ENCODE peak calls at places on chromosome 2, in six cellular contexts. F, O, V, T, L and Z are unnamed samples.

GRCh38 chr2:238228700-238229099 is 11.1 kb downstream of the HES6 start:
- DNase-seq in F (no peak), O (no peak), V (no peak), T (no peak), L (no peak), Z (no peak)

GRCh38 chr2:14633451-14634211 is 1.1 kb downstream of the LRATD1 start:
- DNase-seq in F (no peak), O (no peak), V (no peak), T (no peak), L (no peak), Z (no peak)

GRCh38 chr2:30706534-30707303 is 100.5 kb downstream of the CAPN13 start:
- DNase-seq in F (peak), O (peak), V (peak), T (peak), L (no peak), Z (peak)

GRCh38 chr2:199459286-199460100 is 1.8 kb upstream of the SATB2 start:
- DNase-seq in F (peak), O (peak), V (peak), T (peak), L (peak), Z (no peak)

GRCh38 chr2:231800493-231801091 is 14.3 kb downstream of the COPS7B start:
- DNase-seq in F (peak), O (no peak), V (peak), T (no peak), L (no peak), Z (no peak)

GRCh38 chr2:102025016-102025491 is 33.3 kb downstream of the IL1R2 start:
- DNase-seq in F (peak), O (no peak), V (no peak), T (peak), L (no peak), Z (no peak)

GRCh38 chr2:201298462-201298861 is 38.1 kb downstream of the CASP8 start:
- DNase-seq in F (no peak), O (no peak), V (no peak), T (no peak), L (no peak), Z (no peak)

GRCh38 chr2:159715451-159715850 is 3.1 kb downstream of the MARCHF7 start:
- DNase-seq in F (no peak), O (no peak), V (no peak), T (no peak), L (no peak), Z (no peak)

GRCh38 chr2:30209227-30209626 is 22.1 kb upstream of the LBH start:
- DNase-seq in F (no peak), O (no peak), V (no peak), T (no peak), L (no peak), Z (no peak)

GRCh38 chr2:62343636-62344349 is 147.9 kb downstream of the B3GNT2 start:
- DNase-seq in F (no peak), O (no peak), V (peak), T (no peak), L (no peak), Z (no peak)

GRCh38 chr2:467101-467500 is 179.2 kb upstream of the ALKAL2 start:
- DNase-seq in F (no peak), O (no peak), V (no peak), T (no peak), L (no peak), Z (no peak)

GRCh38 chr2:24466871-24467870 is 23.9 kb upstream of the NCOA1 start:
- DNase-seq in F (no peak), O (no peak), V (no peak), T (no peak), L (no peak), Z (no peak)

GRCh38 chr2:30869988-30870387 is 62.7 kb upstream of the CAPN13 start:
- DNase-seq in F (no peak), O (no peak), V (no peak), T (no peak), L (no peak), Z (no peak)

GRCh38 chr2:99156901-99157300 is 2.1 kb downstream of the LIPT1 start:
- DNase-seq in F (no peak), O (no peak), V (no peak), T (no peak), L (no peak), Z (no peak)

GRCh38 chr2:99154643-99155536 is at the start of the genes LIPT1 and TSGA10:
- DNase-seq in F (peak), O (peak), V (peak), T (peak), L (peak), Z (peak)

GRCh38 chr2:99150691-99151090 is 4.1 kb downstream of the TSGA10 start:
- DNase-seq in F (no peak), O (no peak), V (no peak), T (no peak), L (no peak), Z (no peak)

GRCh38 chr2:99152181-99152580 is 2.6 kb downstream of the TSGA10 start:
- DNase-seq in F (no peak), O (no peak), V (no peak), T (no peak), L (no peak), Z (no peak)

GRCh38 chr2:99153921-99154604 is 679 bp downstream of the TSGA10 start:
- DNase-seq in F (no peak), O (no peak), V (peak), T (no peak), L (no peak), Z (no peak)
- TF ChIP-seq TAF1 in F (no peak), O (no peak), V (no peak), T (no peak), L (no peak), Z (no peak)

GRCh38 chr2:134399096-134399495 is 145.2 kb downstream of the MGAT5 start:
- DNase-seq in F (no peak), O (no peak), V (no peak), T (no peak), L (no peak), Z (no peak)

GRCh38 chr2:134395779-134396178 is 141.9 kb downstream of the MGAT5 start:
- DNase-seq in F (no peak), O (no peak), V (no peak), T (no peak), L (no peak), Z (no peak)

GRCh38 chr2:134397146-134397896 is 143.4 kb downstream of the MGAT5 start:
- DNase-seq in F (no peak), O (no peak), V (no peak), T (no peak), L (no peak), Z (no peak)

GRCh38 chr2:134396493-134396892 is 142.6 kb downstream of the MGAT5 start:
- DNase-seq in F (peak), O (no peak), V (no peak), T (no peak), L (no peak), Z (no peak)

GRCh38 chr2:134398300-134398699 is 144.4 kb downstream of the MGAT5 start:
- DNase-seq in F (no peak), O (no peak), V (no peak), T (no peak), L (no peak), Z (no peak)
- TF ChIP-seq POLR2A in F (no peak), O (no peak), V (no peak), T (no peak), L (no peak), Z (no peak)

GRCh38 chr2:99615247-99615771 is 125.5 kb upstream of the REV1 start:
- DNase-seq in F (peak), O (no peak), V (peak), T (no peak), L (no peak), Z (no peak)
- TF ChIP-seq TAF1 in F (no peak), O (no peak), V (no peak), T (no peak), L (no peak), Z (no peak)

DNA sequence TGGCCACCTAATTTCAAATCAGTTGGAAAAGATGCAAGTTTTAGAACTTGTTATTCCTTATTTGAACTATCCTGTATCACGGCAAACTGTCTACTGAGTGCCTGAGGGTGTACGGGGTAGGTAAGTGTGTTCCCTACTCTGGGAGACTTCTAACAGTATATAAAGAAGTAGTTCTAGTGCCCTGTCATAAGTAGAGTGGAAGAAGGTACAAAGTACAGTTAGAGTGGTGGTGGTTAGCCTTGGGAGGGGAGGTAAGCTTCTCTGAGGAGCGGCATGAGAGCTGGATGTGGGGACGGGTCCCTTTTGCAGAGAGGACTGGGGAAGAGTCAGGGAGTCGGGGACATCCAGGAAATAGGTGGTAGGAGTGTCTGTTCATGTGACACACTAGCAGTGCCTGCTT is 48.5 kb downstream of the DGKD start:
- DNase-seq in F (no peak), O (no peak), V (no peak), T (no peak), L (no peak), Z (no peak)
- TF ChIP-seq POLR2A in F (no peak), O (no peak), V (no peak), T (no peak), L (no peak), Z (no peak)

DNA sequence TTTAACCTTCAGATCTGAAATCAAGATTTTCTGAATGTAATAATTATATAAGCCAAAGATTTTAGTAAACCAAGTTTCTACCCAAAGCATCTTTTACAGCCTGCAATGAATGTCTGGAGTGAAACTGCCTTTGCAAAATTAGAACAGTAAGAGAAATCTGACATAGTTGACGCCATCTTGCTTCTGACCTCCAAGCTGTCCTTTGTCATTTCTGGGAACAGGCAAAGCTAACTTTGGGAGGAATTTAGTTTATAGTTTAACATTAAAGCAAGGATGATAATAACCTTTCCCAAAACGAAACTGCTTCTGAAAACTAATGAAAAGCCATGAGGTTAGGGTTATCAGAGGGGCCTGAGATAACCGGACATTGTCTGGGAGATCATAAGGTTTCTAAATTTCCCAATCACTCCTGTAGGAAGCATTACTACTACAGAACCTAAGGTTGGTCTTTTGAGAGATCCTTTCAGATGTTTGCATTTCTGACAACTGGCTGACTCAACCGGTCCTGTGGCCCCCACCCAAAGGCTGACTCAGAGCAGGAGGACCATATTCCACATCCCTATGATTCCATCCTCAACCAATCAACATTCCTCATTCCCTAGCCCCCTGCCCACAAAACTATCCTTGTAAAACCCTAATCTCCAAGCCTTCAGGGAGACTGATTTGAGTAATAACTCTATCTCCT is 124.5 kb downstream of the TMEM131 start:
- DNase-seq in F (peak), O (no peak), V (peak), T (no peak), L (no peak), Z (no peak)
- TF ChIP-seq TAF1 in F (no peak), O (no peak), V (no peak), T (no peak), L (no peak), Z (no peak)

DNA sequence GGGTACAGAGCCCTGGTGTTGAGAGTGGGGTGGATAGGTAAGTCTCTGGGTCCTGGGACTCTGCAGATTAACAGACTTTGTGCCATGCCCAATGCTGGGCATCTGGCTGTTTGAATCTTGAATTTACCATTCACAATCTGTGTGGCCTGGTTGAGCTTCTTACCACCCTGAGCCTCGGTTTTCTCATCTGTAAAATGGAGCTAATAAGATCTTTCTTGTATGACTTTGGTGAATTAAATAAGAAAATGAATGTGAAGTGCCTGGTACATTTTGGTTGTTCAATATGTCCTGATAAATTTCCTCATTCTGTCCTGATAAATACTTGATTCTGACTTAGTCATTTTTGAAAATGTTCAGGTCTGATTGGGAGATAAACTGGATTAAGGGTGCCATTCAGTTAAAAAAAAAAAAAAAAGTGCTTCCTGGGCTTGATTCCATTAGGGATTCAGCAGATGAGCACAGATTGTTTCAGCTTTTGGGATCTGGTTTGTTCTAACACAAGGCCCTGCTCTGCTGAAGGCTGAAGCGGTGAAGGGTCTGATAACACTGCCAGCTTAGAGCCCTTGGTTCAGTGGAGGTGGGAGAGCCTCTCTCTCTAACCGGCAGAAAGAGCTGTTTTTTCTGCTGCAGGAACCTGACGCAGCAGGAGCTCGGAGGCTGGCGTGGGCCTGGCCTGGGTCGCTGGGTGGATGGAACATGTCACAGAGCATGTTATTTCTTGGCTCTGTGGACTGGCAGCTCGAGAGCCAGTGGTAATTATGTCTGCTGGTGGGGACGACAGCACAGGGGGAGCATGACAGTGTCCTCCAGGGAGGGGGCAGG is 84.5 kb upstream of the MCFD2 start:
- DNase-seq in F (no peak), O (no peak), V (no peak), T (no peak), L (no peak), Z (no peak)
- TF ChIP-seq POLR2A in F (no peak), O (no peak), V (no peak), T (peak), L (no peak), Z (no peak)

GRCh38 chr2:104909317-104909716 is 55.4 kb downstream of the POU3F3 start:
- DNase-seq in F (no peak), O (no peak), V (no peak), T (no peak), L (no peak), Z (no peak)
- TF ChIP-seq TAF1 in F (no peak), O (no peak), V (no peak), T (no peak), L (no peak), Z (no peak)

DNA sequence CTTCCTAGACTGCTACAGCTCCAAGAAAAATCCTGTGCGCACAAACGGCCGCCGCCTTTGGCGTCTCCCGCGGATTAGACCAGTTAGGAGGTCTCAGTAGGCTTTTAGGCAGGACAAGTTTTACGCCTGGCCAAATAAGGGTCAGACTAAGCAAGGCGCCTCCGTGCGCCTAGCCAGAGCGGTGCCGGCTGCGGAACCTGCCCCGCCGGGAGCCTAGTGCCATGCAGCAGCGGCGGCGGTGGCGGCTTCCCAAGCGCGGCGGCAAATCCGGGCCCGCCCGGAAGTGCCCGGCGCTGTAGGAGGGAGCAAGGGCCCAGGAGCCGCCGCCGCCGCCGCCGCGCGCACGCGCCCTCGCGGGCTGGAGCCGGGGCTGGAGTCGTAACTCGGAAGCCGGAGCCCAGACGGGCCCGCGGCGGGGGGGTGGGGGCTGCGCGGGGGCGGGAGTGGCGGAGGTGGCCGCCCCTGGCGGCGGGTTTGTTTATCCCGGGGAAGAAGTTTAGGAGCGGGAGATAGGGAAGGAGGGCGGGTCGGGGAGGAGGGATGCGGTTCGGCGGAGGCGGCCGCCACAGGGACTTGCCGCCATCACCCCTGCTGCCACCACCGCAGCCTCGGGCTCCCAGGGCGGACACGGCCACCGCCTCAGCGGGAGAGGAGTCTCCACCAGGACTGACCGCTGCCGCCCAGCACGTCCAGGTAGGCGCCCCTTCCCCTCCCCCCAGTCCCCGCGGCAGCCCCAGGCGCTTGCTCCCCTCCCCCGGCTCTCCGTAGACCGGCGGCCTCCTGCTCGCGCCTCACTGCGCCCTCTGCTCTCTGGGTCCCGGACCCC is at the start of gene SPOPL:
- DNase-seq in F (peak), O (peak), V (peak), T (no peak), L (peak), Z (peak)
- TF ChIP-seq POLR2A in F (peak), O (peak), V (peak), T (peak), L (peak), Z (peak)

DNA sequence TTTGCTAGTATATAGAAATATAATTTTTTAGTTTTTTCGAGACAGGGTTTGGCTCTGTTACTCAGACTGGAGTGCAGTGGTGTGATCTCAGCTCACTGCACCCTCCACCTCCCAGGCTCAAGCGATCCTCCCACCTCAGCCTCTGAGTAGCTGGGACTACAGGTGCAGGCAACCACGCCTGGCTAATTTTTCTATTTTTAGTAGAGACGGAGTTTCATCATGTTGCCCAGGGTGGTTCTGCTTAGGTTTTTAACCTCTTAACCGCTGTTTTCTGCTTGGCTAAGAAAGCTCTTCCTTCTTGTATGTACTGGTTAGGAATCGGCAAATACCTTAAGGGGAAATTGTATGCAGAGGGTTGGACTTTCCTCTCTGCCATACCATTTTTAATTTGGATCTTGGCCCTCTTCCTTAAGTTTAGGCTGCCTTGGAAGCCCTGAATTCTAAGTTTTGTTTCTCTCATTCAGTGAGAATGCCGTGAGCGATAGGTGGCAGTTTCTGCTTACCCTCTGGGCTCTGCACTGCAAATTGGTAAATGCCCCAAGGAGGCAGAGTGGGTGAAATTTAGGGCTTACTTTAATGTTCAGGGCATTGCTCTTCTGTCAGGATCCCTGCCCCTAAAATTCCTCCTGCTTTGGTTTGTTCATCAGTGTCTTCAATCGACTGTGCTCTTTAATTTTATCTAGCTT is 32.3 kb downstream of the EML6 start:
- DNase-seq in F (no peak), O (no peak), V (no peak), T (peak), L (no peak), Z (no peak)
- TF ChIP-seq TAF1 in F (no peak), O (no peak), V (no peak), T (no peak), L (no peak), Z (no peak)

GRCh38 chr2:25642298-25642697 is 31.1 kb downstream of the DTNB start:
- DNase-seq in F (no peak), O (no peak), V (no peak), T (no peak), L (no peak), Z (no peak)
- TF ChIP-seq POLR2A in F (no peak), O (no peak), V (no peak), T (no peak), L (no peak), Z (no peak)